ENCODE peak calls at places on chromosomes 12 and 14, in ten cellular contexts. U is RWPE1, M is AG09319, K is endothelial cell of umbilical vein, S is esophagus squamous epithelium, H is DND-41, A is endothelial cell, X is foreskin fibroblast, E is left ventricle myocardium inferior, G is fibroblast of lung. Y is an unnamed sample.

GRCh38 chr14:64974563-64974962 is 2.4 kb upstream of the RAB15 start:
- DNase-seq in U (no peak), M (no peak), K (no peak), S (no peak), H (no peak), A (no peak), X (no peak), E (no peak), G (no peak), Y (no peak)

GRCh38 chr12:4679711-4680110 is 30.8 kb downstream of the NDUFA9 start:
- DNase-seq in U (no peak), M (no peak), K (no peak), S (no peak), H (no peak), A (no peak), X (no peak), E (no peak), G (no peak), Y (no peak)

GRCh38 chr12:83158613-83159207 is 472.0 kb downstream of the TMTC2 start:
- DNase-seq in U (no peak), M (no peak), K (no peak), S (no peak), H (no peak), A (no peak), X (no peak), E (no peak), G (no peak), Y (no peak)

GRCh38 chr12:94304012-94304411 is 155.6 kb downstream of the PLXNC1 start:
- DNase-seq in U (no peak), M (no peak), K (no peak), S (no peak), H (no peak), A (no peak), X (no peak), E (no peak), G (no peak), Y (no peak)

GRCh38 chr12:103840399-103840880 is 594 bp downstream of the NT5DC3 start:
- DNase-seq in U (peak), M (no peak), K (peak), S (no peak), H (no peak), A (peak), X (peak), E (peak), G (no peak), Y (peak)

GRCh38 chr14:71590131-71590530 is 342.1 kb upstream of the RGS6 start:
- DNase-seq in U (no peak), M (no peak), K (no peak), S (no peak), H (no peak), A (no peak), X (no peak), E (no peak), G (no peak), Y (no peak)

GRCh38 chr12:55112378-55112777 is 13.8 kb upstream of the OR9K2 start:
- DNase-seq in U (no peak), M (no peak), K (no peak), S (no peak), H (no peak), A (no peak), X (no peak), E (no peak), G (no peak), Y (no peak)

GRCh38 chr12:114361545-114361944 is 44.4 kb downstream of the TBX5 start:
- DNase-seq in U (no peak), M (no peak), K (no peak), S (no peak), H (no peak), A (no peak), X (no peak), E (no peak), G (no peak), Y (no peak)

GRCh38 chr12:84888861-84889260 is 23.7 kb downstream of the SLC6A15 start:
- DNase-seq in U (no peak), M (no peak), K (no peak), S (no peak), H (no peak), A (no peak), X (no peak), E (no peak), G (no peak), Y (no peak)

DNA sequence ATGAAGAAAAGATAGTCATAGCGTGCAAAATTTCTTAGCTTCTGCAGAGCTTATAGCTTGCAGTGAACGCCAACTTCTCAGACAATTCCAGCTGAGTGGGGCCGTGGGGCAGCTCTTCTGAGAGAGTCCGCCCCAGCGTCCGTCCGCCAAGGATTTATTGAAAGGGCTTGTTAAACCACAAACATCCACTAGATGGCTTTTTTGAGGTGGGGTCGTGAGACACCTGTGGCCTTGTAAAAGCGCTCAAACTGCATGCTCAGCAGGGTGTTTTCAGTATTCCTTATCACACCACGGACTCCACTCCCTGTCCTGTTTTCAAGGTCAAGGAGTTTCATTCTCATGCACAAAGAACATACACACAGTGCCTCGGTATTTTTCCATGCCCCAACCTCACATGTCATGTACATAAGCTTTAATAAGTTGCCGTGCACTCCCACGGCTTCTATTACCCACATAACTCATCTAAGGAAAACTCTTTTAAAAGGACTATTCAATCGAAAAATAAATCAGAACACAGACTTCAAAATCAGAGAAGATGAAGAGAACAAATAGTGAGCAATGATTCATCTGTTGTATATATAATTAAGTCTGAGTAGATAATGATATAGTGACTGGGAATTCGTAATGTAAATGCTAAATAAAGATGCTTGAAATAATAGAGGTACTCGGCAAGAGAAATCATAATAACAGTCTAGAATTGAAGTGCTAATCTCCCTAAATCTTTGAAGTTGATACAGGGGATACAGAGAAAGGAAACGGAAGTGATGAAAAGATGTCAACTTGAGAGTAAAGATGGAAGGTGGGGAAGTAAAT is 46.7 kb downstream of the WBP11 start:
- DNase-seq in U (no peak), M (no peak), K (no peak), S (no peak), H (peak), A (peak), X (no peak), E (no peak), G (no peak), Y (no peak)
- TF ChIP-seq CTCF in U (no peak), M (peak), K (peak), S (no peak), H (peak), A (peak), X (peak), E (peak), G (no peak), Y (peak)

DNA sequence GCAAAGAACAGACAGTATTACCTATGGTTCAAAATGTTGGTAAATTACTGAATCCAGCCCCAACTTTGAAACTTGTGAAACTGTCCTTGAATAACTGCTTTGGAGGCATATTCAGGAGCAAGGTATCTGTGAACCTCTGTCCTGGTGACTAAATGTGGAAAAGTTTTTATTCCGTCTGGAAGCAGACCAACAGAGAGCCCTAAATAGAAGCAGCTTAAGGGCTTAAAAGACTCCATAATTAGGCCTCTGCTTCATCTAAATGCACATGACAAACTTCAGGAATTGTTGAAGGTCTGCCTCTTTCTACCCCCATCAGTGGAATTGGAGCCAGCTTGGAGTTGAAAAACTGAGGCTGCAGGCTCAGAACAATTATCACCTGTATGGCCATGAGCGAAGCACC is 276.5 kb downstream of the KCNH5 start:
- DNase-seq in U (no peak), M (no peak), K (no peak), S (no peak), H (no peak), A (no peak), X (no peak), E (no peak), G (no peak), Y (no peak)
- TF ChIP-seq CTCF in U (no peak), M (no peak), K (no peak), S (no peak), H (no peak), A (no peak), X (no peak), E (no peak), G (no peak), Y (no peak)

DNA sequence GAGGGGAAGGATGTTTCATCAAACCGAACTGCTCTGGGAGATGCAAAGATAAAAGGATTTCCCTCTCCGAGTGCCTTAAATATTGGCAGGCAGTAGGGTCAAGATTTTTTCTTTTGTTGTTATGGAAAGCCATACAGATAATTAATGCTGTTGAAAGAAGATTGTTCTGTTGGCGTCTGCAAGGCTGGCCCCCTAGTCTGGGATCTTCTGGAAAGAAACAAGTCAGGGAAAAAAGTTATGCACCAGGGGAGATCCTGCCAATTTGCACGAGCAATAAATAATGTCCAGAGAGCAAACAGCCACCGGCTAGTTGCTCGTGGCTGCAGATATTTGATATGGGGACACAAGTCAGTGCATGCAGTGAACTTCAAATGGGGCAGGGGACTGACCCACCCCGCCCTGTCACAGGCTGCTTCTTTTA is 202.1 kb upstream of the MYL2 start:
- DNase-seq in U (peak), M (no peak), K (no peak), S (no peak), H (no peak), A (no peak), X (no peak), E (no peak), G (no peak), Y (no peak)
- TF ChIP-seq CTCF in U (no peak), M (no peak), K (no peak), S (no peak), H (no peak), A (no peak), X (no peak), E (no peak), G (no peak), Y (no peak)

GRCh38 chr14:83251402-83251801 is 1717.7 kb upstream of the SEL1L start:
- DNase-seq in U (no peak), M (no peak), K (no peak), S (no peak), H (no peak), A (no peak), X (no peak), E (no peak), G (no peak), Y (no peak)

GRCh38 chr14:83253870-83254269 is 1720.2 kb upstream of the SEL1L start:
- DNase-seq in U (no peak), M (no peak), K (no peak), S (no peak), H (no peak), A (no peak), X (no peak), E (no peak), G (no peak), Y (no peak)

GRCh38 chr14:83255015-83255726 is 1721.5 kb upstream of the SEL1L start:
- DNase-seq in U (no peak), M (no peak), K (no peak), S (no peak), H (no peak), A (no peak), X (peak), E (no peak), G (no peak), Y (peak)

GRCh38 chr14:83257466-83258439 is 1724.1 kb upstream of the SEL1L start:
- DNase-seq in U (no peak), M (no peak), K (no peak), S (no peak), H (no peak), A (no peak), X (no peak), E (no peak), G (no peak), Y (no peak)

GRCh38 chr14:83255727-83256090 is 1722.1 kb upstream of the SEL1L start:
- DNase-seq in U (no peak), M (no peak), K (no peak), S (no peak), H (no peak), A (no peak), X (no peak), E (no peak), G (no peak), Y (no peak)
- TF ChIP-seq CTCF in U (no peak), M (no peak), K (no peak), S (no peak), H (no peak), A (no peak), X (no peak), E (no peak), G (no peak), Y (no peak)

DNA sequence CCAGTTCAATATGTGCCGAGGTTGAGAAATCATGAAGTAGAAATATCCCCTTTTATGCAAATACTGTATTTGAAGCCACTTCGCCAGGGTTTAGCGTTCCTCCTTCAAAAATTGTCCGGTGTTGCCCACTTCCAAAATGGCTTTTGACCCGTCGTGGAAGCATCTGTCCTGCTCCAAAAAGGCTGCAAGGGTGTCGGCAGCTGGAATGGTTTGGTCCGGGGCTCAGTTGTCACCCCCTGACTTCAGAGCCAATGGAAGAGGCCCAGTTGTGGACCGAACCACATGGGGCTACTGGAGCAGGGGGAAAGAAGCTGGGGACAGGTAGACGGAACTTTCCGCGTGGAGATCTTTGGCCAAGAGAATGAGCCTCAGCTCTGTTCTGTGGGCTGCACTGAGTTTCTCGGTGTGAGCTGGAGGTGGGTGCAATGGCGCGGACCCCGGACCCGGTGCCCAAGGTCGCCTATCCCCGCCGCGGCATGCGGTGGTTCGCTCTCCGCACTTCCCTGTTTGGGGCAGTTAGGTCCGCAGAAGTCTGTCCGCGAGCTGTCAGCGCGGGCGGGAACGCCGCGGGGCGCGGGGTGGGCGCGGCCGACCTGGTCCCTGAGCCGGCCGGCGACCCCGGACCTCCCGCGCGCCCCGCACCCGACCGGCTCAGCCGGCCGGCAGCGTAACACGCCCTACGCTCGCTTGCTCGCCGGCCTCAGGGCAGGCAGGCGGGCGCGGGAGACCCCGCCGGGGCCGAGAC is at the start of gene ANKRD13A:
- DNase-seq in U (peak), M (peak), K (peak), S (peak), H (peak), A (peak), X (peak), E (peak), G (peak), Y (peak)
- TF ChIP-seq CTCF in U (no peak), M (no peak), K (no peak), S (no peak), H (no peak), A (no peak), X (no peak), E (no peak), G (no peak), Y (no peak)

DNA sequence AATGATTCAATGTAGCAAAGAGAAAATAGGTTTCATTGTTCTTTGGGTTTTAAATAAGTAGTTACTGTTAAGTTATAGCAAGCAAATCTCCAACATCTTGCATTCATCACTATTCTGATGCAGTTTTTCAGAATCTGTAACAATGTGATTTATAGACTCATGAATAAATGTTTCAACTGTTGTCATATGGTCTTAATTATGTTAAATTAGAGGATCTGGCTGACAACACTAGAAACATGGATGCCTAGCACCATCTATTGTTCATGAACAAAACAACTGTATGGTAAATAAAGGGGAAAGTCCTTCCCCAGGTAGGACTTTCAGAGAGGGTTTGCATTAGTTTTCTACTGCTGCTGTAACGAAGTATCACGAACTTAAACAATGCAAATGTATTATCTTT is 167.9 kb downstream of the BCAT1 start:
- DNase-seq in U (peak), M (peak), K (no peak), S (no peak), H (no peak), A (no peak), X (peak), E (no peak), G (peak), Y (peak)
- TF ChIP-seq CTCF in U (no peak), M (peak), K (no peak), S (no peak), H (peak), A (no peak), X (peak), E (no peak), G (no peak), Y (peak)

GRCh38 chr14:32366256-32366655 is 37.2 kb downstream of the AKAP6 start:
- DNase-seq in U (no peak), M (no peak), K (no peak), S (no peak), H (no peak), A (no peak), X (peak), E (no peak), G (peak), Y (peak)
- TF ChIP-seq CTCF in U (no peak), M (peak), K (no peak), S (no peak), H (no peak), A (no peak), X (peak), E (peak), G (peak), Y (peak)